ENCODE peak calls at places on chromosomes 11 and 22, in nine cellular contexts. B is psoas muscle, A is left lung, U is aorta, S is cardiac muscle cell, C is stomach, Z is body of pancreas, J is suprapubic skin, V is neuronal stem cell. M is an unnamed sample.

GRCh38 chr22:19974233-19974861 is 32.7 kb upstream of the TXNRD2 start:
- DNase-seq in B (no peak), A (no peak), U (no peak), S (peak; percentile 68), C (peak; percentile 53), Z (no peak), J (no peak), V (peak; percentile 76), M (peak; percentile 83)

GRCh38 chr22:27420186-27420816 is 381.3 kb downstream of the MN1 start:
- DNase-seq in B (no peak), A (no peak), U (no peak), S (peak; percentile 59), C (no peak), Z (no peak), J (no peak), V (no peak), M (no peak)

GRCh38 chr22:36734171-36735058 is 30.9 kb upstream of the CACNG2 start:
- DNase-seq in B (no peak), A (no peak), U (no peak), S (peak; percentile 34), C (peak; percentile 21), Z (peak; percentile 76), J (peak; percentile 66), V (no peak), M (no peak)

GRCh38 chr11:104106136-104106754 is 57.7 kb downstream of the PDGFD start:
- DNase-seq in B (no peak), A (no peak), U (no peak), S (peak; percentile 62), C (no peak), Z (no peak), J (no peak), V (no peak), M (no peak)

GRCh38 chr11:94059065-94059464 is 37.9 kb downstream of the HEPHL1 start:
- DNase-seq in B (no peak), A (no peak), U (no peak), S (no peak), C (no peak), Z (no peak), J (no peak), V (no peak), M (no peak)

GRCh38 chr11:114395776-114396175 is 4.5 kb downstream of the C11orf71 start:
- DNase-seq in B (no peak), A (no peak), U (no peak), S (no peak), C (no peak), Z (no peak), J (no peak), V (no peak), M (no peak)

GRCh38 chr22:33894515-33894914 is 25.8 kb downstream of the LARGE1 start:
- DNase-seq in B (no peak), A (no peak), U (no peak), S (no peak), C (no peak), Z (peak; percentile 13), J (no peak), V (no peak), M (no peak)

GRCh38 chr22:45612451-45612901 is 59.2 kb upstream of the ATXN10 start:
- DNase-seq in B (peak; percentile 86), A (no peak), U (peak; percentile 84), S (peak; percentile 72), C (no peak), Z (no peak), J (peak; percentile 87), V (no peak), M (no peak)

GRCh38 chr22:40645579-40646197 is 9.2 kb upstream of the MRTFA start:
- DNase-seq in B (no peak), A (no peak), U (no peak), S (no peak), C (no peak), Z (no peak), J (no peak), V (no peak), M (no peak)

GRCh38 chr11:10233581-10233980 is 60.4 kb downstream of the SBF2 start:
- DNase-seq in B (no peak), A (no peak), U (no peak), S (peak; percentile 66), C (no peak), Z (no peak), J (no peak), V (no peak), M (no peak)

GRCh38 chr11:62671272-62671603 is 235 bp upstream of the UQCC3 start:
- DNase-seq in B (no peak), A (peak; percentile 57), U (no peak), S (no peak), C (no peak), Z (no peak), J (no peak), V (no peak), M (no peak)

GRCh38 chr22:22712092-22712658 is 67.8 kb downstream of the GGTLC2 start:
- DNase-seq in B (no peak), A (no peak), U (no peak), S (no peak), C (no peak), Z (no peak), J (no peak), V (no peak), M (no peak)

GRCh38 chr11:62150887-62151736 is 27.3 kb downstream of the INCENP start:
- DNase-seq in B (no peak), A (no peak), U (peak; percentile 61), S (no peak), C (peak; percentile 16), Z (no peak), J (no peak), V (no peak), M (no peak)

GRCh38 chr22:42300286-42301071 is 30.0 kb upstream of the TCF20 start:
- DNase-seq in B (no peak), A (peak; percentile 53), U (no peak), S (no peak), C (peak; percentile 27), Z (no peak), J (no peak), V (no peak), M (no peak)

GRCh38 chr11:64040684-64041267 is 5.0 kb downstream of the FLRT1 start:
- DNase-seq in B (no peak), A (no peak), U (no peak), S (no peak), C (no peak), Z (peak; percentile 23), J (no peak), V (no peak), M (no peak)

GRCh38 chr11:64041846-64042245 is 6.1 kb downstream of the FLRT1 start:
- DNase-seq in B (no peak), A (no peak), U (no peak), S (no peak), C (no peak), Z (no peak), J (no peak), V (no peak), M (no peak)

GRCh38 chr11:64043545-64043944 is 7.8 kb downstream of the FLRT1 start:
- DNase-seq in B (no peak), A (no peak), U (no peak), S (no peak), C (no peak), Z (no peak), J (no peak), V (no peak), M (no peak)

GRCh38 chr11:64044730-64045386 is 9.1 kb downstream of the FLRT1 start:
- DNase-seq in B (no peak), A (no peak), U (no peak), S (no peak), C (no peak), Z (no peak), J (no peak), V (no peak), M (no peak)

DNA sequence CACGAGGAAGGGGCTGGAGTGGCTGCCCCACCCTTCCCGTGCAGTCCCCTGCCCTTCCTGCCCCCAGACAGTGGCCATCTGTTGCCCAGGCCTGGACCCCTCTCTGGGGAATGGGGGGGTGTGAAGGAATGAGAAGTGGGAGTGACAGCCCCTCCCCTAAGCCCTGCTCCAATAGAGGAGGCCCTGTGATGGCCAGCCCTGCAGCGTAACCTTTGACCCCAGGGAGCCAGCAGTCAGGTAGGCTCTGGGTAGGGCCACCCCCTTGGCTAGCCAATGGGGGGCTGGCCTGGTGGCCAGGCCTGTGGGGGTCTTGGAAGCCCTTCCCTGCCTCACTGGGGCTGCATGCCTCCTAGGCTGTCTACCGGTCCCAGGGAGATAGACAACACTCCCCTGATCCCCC is 6.6 kb downstream of the FLRT1 start:
- DNase-seq in B (no peak), A (no peak), U (no peak), S (no peak), C (no peak), Z (no peak), J (no peak), V (no peak), M (no peak)
- H3K9me3 ChIP-seq in B (no peaks in the 10 kb centered on the region), A (no peaks in the 10 kb centered on the region), U (no peaks in the 10 kb centered on the region), S (no peaks in the 10 kb centered on the region), C (no peaks in the 10 kb centered on the region), Z (no peaks in the 10 kb centered on the region), J (no peaks in the 10 kb centered on the region), V (no peaks in the 10 kb centered on the region), M (no peaks in the 10 kb centered on the region)

GRCh38 chr22:47291565-47292495 is 529.4 kb downstream of the TBC1D22A start:
- DNase-seq in B (peak; percentile 20), A (no peak), U (peak; percentile 45), S (no peak), C (no peak), Z (peak; percentile 4), J (peak; percentile 61), V (no peak), M (no peak)
- H3K9me3 ChIP-seq in B (no peaks in the 10 kb centered on the region), A (no peaks in the 10 kb centered on the region), U (no peaks in the 10 kb centered on the region), S (no peaks in the 10 kb centered on the region), C (no peaks in the 10 kb centered on the region), Z (no peaks in the 10 kb centered on the region), J (no peaks in the 10 kb centered on the region), V (no peaks in the 10 kb centered on the region), M (no peaks in the 10 kb centered on the region)

GRCh38 chr22:47589271-47590250 is 827.1 kb downstream of the TBC1D22A start:
- DNase-seq in B (peak; percentile 27), A (no peak), U (peak; percentile 69), S (no peak), C (peak; percentile 17), Z (no peak), J (peak; percentile 66), V (no peak), M (no peak)
- H3K9me3 ChIP-seq in B (peaks cover under 1% of the 10 kb centered on the region), A (no peaks in the 10 kb centered on the region), U (no peaks in the 10 kb centered on the region), S (no peaks in the 10 kb centered on the region), C (no peaks in the 10 kb centered on the region), Z (no peaks in the 10 kb centered on the region), J (no peaks in the 10 kb centered on the region), V (no peaks in the 10 kb centered on the region), M (no peaks in the 10 kb centered on the region)

GRCh38 chr22:48706934-48707748 is 1120.5 kb downstream of the BRD1 start:
- DNase-seq in B (no peak), A (peak; percentile 61), U (peak; percentile 46), S (no peak), C (no peak), Z (no peak), J (no peak), V (no peak), M (no peak)

GRCh38 chr22:48708558-48709245 is 1119.0 kb downstream of the BRD1 start:
- DNase-seq in B (no peak), A (peak; percentile 70), U (peak; percentile 65), S (no peak), C (no peak), Z (no peak), J (no peak), V (no peak), M (no peak)

GRCh38 chr22:48709453-48709852 is 1118.2 kb downstream of the BRD1 start:
- DNase-seq in B (no peak), A (peak; percentile 35), U (peak; percentile 51), S (no peak), C (no peak), Z (no peak), J (no peak), V (no peak), M (no peak)

GRCh38 chr22:48705917-48706605 is 1121.6 kb downstream of the BRD1 start:
- DNase-seq in B (no peak), A (peak; percentile 57), U (peak; percentile 57), S (no peak), C (no peak), Z (no peak), J (no peak), V (no peak), M (no peak)

GRCh38 chr22:48707749-48708557 is 1119.7 kb downstream of the BRD1 start:
- DNase-seq in B (no peak), A (peak; percentile 68), U (peak; percentile 68), S (no peak), C (no peak), Z (no peak), J (no peak), V (no peak), M (no peak)
- H3K9me3 ChIP-seq in B (no peaks in the 10 kb centered on the region), A (no peaks in the 10 kb centered on the region), U (no peaks in the 10 kb centered on the region), S (no peaks in the 10 kb centered on the region), C (peaks cover 3% of the 10 kb centered on the region), Z (no peaks in the 10 kb centered on the region), J (no peaks in the 10 kb centered on the region), V (no peaks in the 10 kb centered on the region), M (no peaks in the 10 kb centered on the region)